ENCODE peak calls at places on chromosomes 6 and 20, in seven cellular contexts. S is hippocampal formation; D is GM13976; U is NCI-H345; Y is NCI-H1092 treated with DMSO at 0.1 percent for 48 hours; F is activated T-helper 9 cell treated with anti-CD3 and anti-CD28 coated beads, Interleukin-2, amount 50 U/mL, for 16 hours; G is sciatic nerve. W is an unnamed sample.

GRCh38 chr6:16623029-16623653 is 138.1 kb downstream of the ATXN1 start:
- DNase-seq in Y (no peak), F (no peak), D (no peak), G (no peak), U (no peak), S (no peak), W (no peak)

GRCh38 chr6:139539852-139540251 is 165.4 kb upstream of the CITED2 start:
- DNase-seq in S (no peak), D (no peak), G (no peak), Y (no peak), U (no peak), F (no peak), W (peak; percentile 82)

GRCh38 chr20:63641792-63642517 is 11.3 kb downstream of the STMN3 start:
- DNase-seq in F (peak; percentile 97), Y (peak; percentile 76), G (peak; percentile 93), D (peak; percentile 98), U (peak; percentile 96), S (peak; percentile 61), W (peak; percentile 91)

GRCh38 chr6:41715779-41716515 is 19.5 kb downstream of the TFEB start:
- DNase-seq in Y (no peak), S (no peak), D (no peak), G (no peak), U (no peak), F (no peak), W (no peak)

GRCh38 chr6:154218336-154218735 is 138.3 kb downstream of the IPCEF1 start:
- DNase-seq in D (no peak), Y (no peak), S (no peak), U (no peak), G (no peak), F (no peak), W (no peak)

GRCh38 chr20:11080776-11081406 is 407.1 kb upstream of the JAG1 start:
- DNase-seq in D (no peak), U (no peak), F (no peak), G (no peak), S (no peak), Y (no peak), W (no peak)

GRCh38 chr6:128368213-128369000 is 152.0 kb downstream of the PTPRK start:
- DNase-seq in Y (no peak), U (no peak), S (no peak), F (no peak), D (no peak), G (no peak), W (no peak)

GRCh38 chr6:52649521-52649920 is 21.4 kb upstream of the TMEM14A start:
- DNase-seq in D (no peak), G (no peak), S (no peak), Y (no peak), U (no peak), F (no peak), W (no peak)

GRCh38 chr20:62576815-62577214 is 65.5 kb upstream of the SLCO4A1 start:
- DNase-seq in F (no peak), U (no peak), G (no peak), D (no peak), S (no peak), Y (no peak), W (no peak)

GRCh38 chr6:70586114-70586513 is 19.4 kb downstream of the SDHAF4 start:
- DNase-seq in Y (no peak), G (no peak), S (no peak), D (peak; percentile 53), F (no peak), U (no peak), W (no peak)

GRCh38 chr20:6632187-6632586 is 135.3 kb upstream of the BMP2 start:
- DNase-seq in F (no peak), S (no peak), Y (no peak), U (peak; percentile 19), D (no peak), G (peak; percentile 60), W (no peak)

GRCh38 chr6:19413323-19413722 is 423.8 kb upstream of the ID4 start:
- DNase-seq in F (no peak), U (no peak), S (no peak), D (no peak), G (no peak), Y (no peak), W (no peak)

GRCh38 chr6:149201068-149201655 is 116.3 kb upstream of the TAB2 start:
- DNase-seq in D (no peak), U (no peak), G (no peak), F (no peak), Y (no peak), S (no peak), W (no peak)

GRCh38 chr20:8647868-8648495 is 420.9 kb upstream of the PLCB4 start:
- DNase-seq in D (no peak), F (no peak), G (no peak), U (no peak), Y (no peak), S (no peak), W (peak; percentile 82)

GRCh38 chr6:1578293-1578745 is 31.4 kb upstream of the FOXC1 start:
- DNase-seq in Y (no peak), U (no peak), F (no peak), D (no peak), G (no peak), S (no peak), W (no peak)

GRCh38 chr6:100300221-100300736 is 164.4 kb downstream of the SIM1 start:
- DNase-seq in G (no peak), Y (no peak), U (no peak), F (no peak), D (no peak), S (no peak), W (no peak)